ENCODE peak calls at places on chromosomes 1 and 21, in six cellular contexts. Q is K562, S is SK-N-SH, Y is H1, A is GM12878, F is HepG2. E is an unnamed sample.

GRCh38 chr1:119266386-119266785 is 102.2 kb upstream of the HAO2 start:
- DNase-seq in A (peak; percentile 70), S (no peak), F (peak; percentile 10), Q (no peak), Y (no peak), E (no peak)

GRCh38 chr1:225482489-225482950 is 54.7 kb upstream of the LBR start:
- DNase-seq in S (no peak), Y (peak; percentile 31), F (no peak), A (no peak), Q (no peak), E (no peak)

GRCh38 chr1:153141377-153141776 is 9.3 kb downstream of the SPRR2G start:
- DNase-seq in Y (no peak), S (no peak), Q (no peak), F (no peak), A (no peak), E (no peak)

GRCh38 chr1:224205438-224205840 is 22.4 kb downstream of the DEGS1 start:
- DNase-seq in F (peak; percentile 7), S (peak; percentile 40), A (peak; percentile 47), Y (no peak), Q (peak; percentile 65), E (peak; percentile 52)

GRCh38 chr1:118986839-118987430 is 1.2 kb downstream of the TBX15 start:
- DNase-seq in F (no peak), Y (no peak), Q (no peak), A (no peak), S (no peak), E (no peak)

GRCh38 chr1:44775930-44776748 is 799 bp downstream of the RPS8 start:
- DNase-seq in Q (no peak), A (no peak), Y (no peak), S (no peak), F (no peak), E (peak; percentile 71)

GRCh38 chr1:86409416-86410021 is 13.4 kb upstream of the ODF2L start:
- DNase-seq in S (no peak), A (no peak), Q (peak; percentile 59), F (peak; percentile 6), Y (no peak), E (no peak)

GRCh38 chr1:90149101-90149500 is 154.2 kb downstream of the ZNF326 start:
- DNase-seq in Y (peak; percentile 61), F (no peak), A (no peak), Q (peak; percentile 12), S (no peak), E (no peak)

GRCh38 chr1:17831619-17832018 is 76.5 kb downstream of the ACTL8 start:
- DNase-seq in A (no peak), Q (peak; percentile 54), Y (peak; percentile 76), F (peak; percentile 4), S (no peak), E (peak; percentile 1)

GRCh38 chr1:12580054-12580887 is 37.7 kb downstream of the DHRS3 start:
- DNase-seq in Q (no peak), Y (no peak), A (no peak), F (no peak), S (no peak), E (no peak)

GRCh38 chr1:182791464-182792179 is 2.0 kb downstream of the NPL start:
- DNase-seq in Y (no peak), Q (peak; percentile 91), A (no peak), S (no peak), F (no peak), E (no peak)

GRCh38 chr1:77030401-77031100 is 163.3 kb downstream of the ST6GALNAC5 start:
- DNase-seq in F (no peak), A (no peak), Y (no peak), Q (no peak), S (no peak), E (no peak)

GRCh38 chr21:34107606-34108005 is 34.2 kb downstream of the MRPS6 start:
- DNase-seq in Y (no peak), S (no peak), A (no peak), F (no peak), Q (no peak), E (no peak)

GRCh38 chr1:19405195-19405760 is 80.1 kb downstream of the CAPZB start:
- DNase-seq in A (no peak), S (peak; percentile 59), Y (no peak), Q (no peak), F (no peak), E (no peak)

GRCh38 chr1:112700290-112701226 is 6.4 kb downstream of the RHOC start:
- DNase-seq in Q (peak; percentile 98), Y (peak; percentile 83), A (peak; percentile 65), S (peak; percentile 87), F (peak; percentile 90), E (peak; percentile 52)
- TF ChIP-seq POLR2AphosphoS5 in Q (peak; percentile 89), Y (peak; percentile 85), A (peak; percentile 80), S (peak; percentile 45), F (peak; percentile 69), E (peak; percentile 13)

GRCh38 chr1:100597784-100598183 is 59.8 kb downstream of the GPR88 start:
- DNase-seq in S (no peak), F (no peak), Q (no peak), Y (no peak), A (no peak), E (no peak)

DNA sequence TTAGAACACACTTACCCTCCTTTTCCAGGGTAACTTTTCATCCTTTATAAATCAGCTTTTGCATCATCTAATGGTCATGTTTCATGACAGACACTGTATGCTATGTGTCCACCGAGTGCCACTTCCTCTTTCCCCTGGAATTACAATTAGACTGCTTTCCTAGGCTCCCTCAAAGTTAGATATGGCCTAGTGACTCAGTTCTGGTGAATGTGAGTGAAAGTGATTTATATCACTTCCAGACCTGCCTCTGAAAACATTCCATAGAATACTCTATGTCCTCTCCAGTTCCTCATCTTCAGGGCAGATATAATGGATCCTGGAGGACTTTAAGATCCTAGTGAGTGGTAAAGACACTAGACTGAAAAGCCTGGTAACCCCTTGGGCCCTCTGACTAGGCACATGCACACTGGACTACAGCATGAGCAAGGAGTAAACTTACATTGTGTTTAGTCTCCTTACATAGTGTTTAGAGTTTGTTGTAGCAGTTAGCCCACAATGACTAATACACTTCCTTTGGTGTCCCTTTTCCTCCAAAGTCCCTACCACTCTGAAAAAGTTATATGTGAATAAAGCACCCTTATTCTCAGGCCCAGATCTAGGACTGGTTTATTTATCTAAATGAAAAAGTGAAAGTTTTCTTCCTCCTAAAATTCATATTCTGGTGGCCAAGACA is 59.3 kb downstream of the GPR88 start:
- DNase-seq in S (peak; percentile 5), F (no peak), A (no peak), Y (no peak), Q (no peak), E (peak; percentile 25)
- TF ChIP-seq GABPA in S (peak; percentile 24), F (no peak), A (no peak), Y (no peak), Q (no peak), E (no peak)

GRCh38 chr1:154992721-154993571 is 440 bp upstream of the LENEP start:
- DNase-seq in Y (peak; percentile 58), Q (peak; percentile 78), S (no peak), F (no peak), A (no peak), E (no peak)

GRCh38 chr1:154993572-154994268 is at the start of gene LENEP:
- DNase-seq in Y (no peak), F (no peak), A (no peak), S (peak; percentile 9), Q (no peak), E (no peak)

GRCh38 chr1:154996966-154997701 is 3.7 kb downstream of the LENEP start:
- DNase-seq in F (no peak), S (no peak), Q (no peak), A (no peak), Y (no peak), E (peak; percentile 84)

GRCh38 chr1:154998201-154998780 is 4.3 kb upstream of the ZBTB7B start:
- DNase-seq in Q (no peak), S (no peak), F (no peak), A (no peak), Y (no peak), E (no peak)

DNA sequence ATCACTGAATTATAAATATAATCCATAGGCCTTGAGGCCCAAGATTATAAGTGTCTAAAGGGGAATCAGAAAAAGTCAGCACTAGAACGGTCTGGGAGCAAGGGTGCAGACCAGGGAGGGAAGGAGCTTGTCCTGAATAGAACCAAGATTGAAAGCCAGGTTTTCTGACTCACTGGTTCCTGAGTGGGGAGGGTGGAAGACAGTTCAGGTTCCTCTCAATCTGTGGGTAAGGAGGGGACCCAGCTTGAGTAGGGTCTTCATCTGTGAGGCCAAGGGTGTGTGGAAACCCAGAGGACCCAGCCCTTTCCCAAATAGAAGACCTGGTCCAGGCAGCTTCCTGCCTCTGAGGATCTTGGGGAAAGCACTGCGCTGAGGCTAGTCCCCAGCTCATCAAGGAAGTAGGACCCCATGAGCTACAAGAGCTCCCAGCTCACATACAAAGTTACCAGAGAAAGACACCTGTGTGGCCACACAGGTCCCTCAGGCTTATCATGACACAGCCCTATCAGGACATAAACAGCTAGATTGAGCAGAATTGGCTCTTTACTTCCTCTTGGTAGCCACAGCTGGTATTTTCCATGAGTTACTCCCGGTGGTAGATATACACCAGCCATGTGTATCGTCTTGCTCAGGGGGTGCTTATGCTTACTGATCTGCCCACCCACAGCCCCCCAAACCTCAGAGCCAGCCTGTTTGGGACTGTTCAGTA is 1.0 kb downstream of the LENEP start:
- DNase-seq in Y (no peak), Q (no peak), S (no peak), A (no peak), F (no peak), E (no peak)
- TF ChIP-seq POLR2AphosphoS5 in Y (no peak), Q (no peak), S (no peak), A (no peak), F (no peak), E (no peak)

GRCh38 chr1:113142791-113143190 is 69.8 kb downstream of the LRIG2 start:
- DNase-seq in S (no peak), Y (no peak), F (no peak), Q (no peak), A (no peak), E (no peak)

GRCh38 chr1:113138778-113139177 is 65.8 kb downstream of the LRIG2 start:
- DNase-seq in F (no peak), Q (no peak), Y (no peak), S (no peak), A (no peak), E (no peak)

GRCh38 chr1:113137563-113137962 is 64.6 kb downstream of the LRIG2 start:
- DNase-seq in F (no peak), A (no peak), Y (no peak), S (no peak), Q (peak; percentile 38), E (no peak)

GRCh38 chr1:113140588-113141446 is 67.8 kb downstream of the LRIG2 start:
- DNase-seq in Y (peak; percentile 68), A (peak; percentile 17), S (peak; percentile 66), Q (peak; percentile 82), F (peak; percentile 68), E (peak; percentile 47)

DNA sequence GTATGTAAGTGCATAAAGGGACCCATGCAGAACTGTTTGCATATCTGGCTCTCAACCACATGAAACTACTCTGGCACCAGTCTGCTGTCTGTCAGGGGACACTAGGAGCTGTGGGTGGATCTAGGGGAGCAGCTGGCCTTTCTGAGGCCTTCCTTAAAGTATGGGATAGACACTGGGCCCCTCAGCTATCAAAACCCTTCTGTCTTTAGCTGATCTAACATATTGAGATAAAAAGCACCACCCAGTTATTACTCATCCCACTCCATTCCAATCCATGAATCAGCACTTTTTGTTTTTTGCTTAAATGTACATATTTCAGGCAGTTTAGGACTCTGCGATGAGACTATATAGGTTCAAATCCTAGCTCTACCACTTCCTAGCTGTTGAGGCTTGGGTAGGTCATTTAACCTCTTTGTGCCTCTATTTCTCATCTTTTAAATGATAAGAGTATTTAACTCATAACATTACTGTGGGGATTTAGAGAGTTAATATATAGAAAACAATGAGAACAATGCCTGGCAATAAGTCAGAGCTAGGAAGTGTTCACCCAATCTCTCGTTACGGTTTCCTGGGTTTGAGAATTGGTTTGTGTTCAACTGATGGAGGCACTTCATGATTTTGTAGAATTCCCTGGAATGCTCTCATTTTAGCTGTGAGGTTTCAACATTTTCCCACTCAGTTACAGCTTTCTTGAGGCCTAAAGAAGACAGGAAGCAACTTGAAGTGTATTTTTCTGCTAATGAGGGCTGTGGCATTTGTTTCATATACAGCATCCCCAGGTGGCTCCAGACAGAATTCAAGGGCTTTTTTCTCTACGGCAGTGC is 68.9 kb downstream of the LRIG2 start:
- DNase-seq in A (no peak), Q (peak; percentile 89), Y (no peak), F (no peak), S (no peak), E (no peak)
- TF ChIP-seq GABPA in A (no peak), Q (no peak), Y (no peak), F (no peak), S (no peak), E (no peak)

E was measured in HL-60.